ENCODE peak calls at places on chromosomes 16 and 17, in nine cellular contexts. Z is breast epithelium, X is right lobe of liver, W is colonic mucosa, S is BJ, Y is testis, R is left lung, T is transverse colon, V is dorsolateral prefrontal cortex. N is an unnamed sample.
A peak's percentile ranks its signal among the peaks of the same experiment; 100 is the strongest.

GRCh38 chr16:53445534-53445933 is 11.3 kb downstream of the RBL2 start:
- DNase-seq in Z (no peak), X (no peak), W (no peak), S (no peak), Y (no peak), R (no peak), T (no peak), V (no peak), N (no peak)

GRCh38 chr16:70650216-70650615 is 3.9 kb downstream of the IL34 start:
- DNase-seq in Z (no peak), X (no peak), W (no peak), S (no peak), Y (no peak), R (no peak), T (no peak), V (no peak), N (no peak)

GRCh38 chr16:84043486-84044107 is 1.0 kb upstream of the SLC38A8 start:
- DNase-seq in Z (no peak), X (peak; percentile 42), W (no peak), S (no peak), Y (no peak), R (peak; percentile 46), T (no peak), V (no peak), N (no peak)

GRCh38 chr17:40097931-40098845 is 2.2 kb downstream of the NR1D1 start:
- DNase-seq in Z (peak; percentile 79), X (peak; percentile 95), W (peak; percentile 89), S (no peak), Y (peak; percentile 68), R (no peak), T (peak; percentile 90), V (no peak), N (peak; percentile 72)

GRCh38 chr16:1383556-1383955 is 30.9 kb downstream of the UNKL start:
- DNase-seq in Z (no peak), X (no peak), W (no peak), S (no peak), Y (no peak), R (no peak), T (no peak), V (no peak), N (no peak)

GRCh38 chr17:517181-517580 is 164.6 kb upstream of the RPH3AL start:
- DNase-seq in Z (no peak), X (no peak), W (no peak), S (no peak), Y (no peak), R (no peak), T (no peak), V (no peak), N (no peak)

GRCh38 chr17:81424151-81424550 is 28.9 kb downstream of the BAHCC1 start:
- DNase-seq in Z (no peak), X (no peak), W (no peak), S (no peak), Y (no peak), R (no peak), T (no peak), V (no peak), N (no peak)

GRCh38 chr16:81446318-81447275 is 2.0 kb downstream of the CMIP start:
- DNase-seq in Z (peak; percentile 67), X (no peak), W (peak; percentile 63), S (no peak), Y (no peak), R (peak; percentile 87), T (peak; percentile 61), V (no peak), N (no peak)

GRCh38 chr17:43661699-43662431 is at the start of gene MEOX1:
- DNase-seq in Z (no peak), X (no peak), W (no peak), S (peak; percentile 41), Y (no peak), R (no peak), T (no peak), V (no peak), N (no peak)

GRCh38 chr16:3327514-3327913 is 22.2 kb downstream of the ZNF75A start:
- DNase-seq in Z (no peak), X (no peak), W (no peak), S (no peak), Y (no peak), R (no peak), T (no peak), V (no peak), N (no peak)
- TF ChIP-seq CTCF in Z (no peak), X (no peak), W (no peak), S (no peak), Y (no peak), R (no peak), T (no peak), V (no peak), N (no peak)

GRCh38 chr17:48718162-48718780 is 4.0 kb downstream of the PRAC1 start:
- DNase-seq in Z (no peak), X (no peak), W (peak; percentile 71), S (no peak), Y (no peak), R (no peak), T (no peak), V (no peak), N (no peak)

GRCh38 chr17:48720263-48721008 is 1.9 kb downstream of the PRAC1 start:
- DNase-seq in Z (no peak), X (no peak), W (peak; percentile 64), S (no peak), Y (no peak), R (no peak), T (no peak), V (no peak), N (no peak)

GRCh38 chr17:48721009-48721402 is 1.3 kb downstream of the PRAC1 start:
- DNase-seq in Z (no peak), X (no peak), W (peak; percentile 47), S (no peak), Y (no peak), R (no peak), T (no peak), V (no peak), N (no peak)

GRCh38 chr17:48718781-48719641 is 3.3 kb downstream of the PRAC1 start:
- DNase-seq in Z (no peak), X (no peak), W (peak; percentile 46), S (no peak), Y (no peak), R (peak; percentile 67), T (no peak), V (no peak), N (no peak)

GRCh38 chr17:48719642-48720262 is 2.6 kb downstream of the PRAC1 start:
- DNase-seq in Z (no peak), X (no peak), W (peak; percentile 63), S (no peak), Y (no peak), R (no peak), T (no peak), V (no peak), N (no peak)
- H3K27me3 ChIP-seq in Z (no peaks in the 10 kb centered on the region), X (peaks cover 79% of the 10 kb centered on the region), W (peaks cover 34% of the 10 kb centered on the region), S (peaks cover 42% of the 10 kb centered on the region), Y (peaks cover 3% of the 10 kb centered on the region), R (peaks cover 99% of the 10 kb centered on the region), T (peaks cover 100% of the 10 kb centered on the region), V (peaks cover 100% of the 10 kb centered on the region), N (peaks cover 100% of the 10 kb centered on the region)

GRCh38 chr16:30484887-30485286 is 12.3 kb downstream of the ITGAL start:
- DNase-seq in Z (no peak), X (no peak), W (no peak), S (no peak), Y (no peak), R (no peak), T (no peak), V (no peak), N (no peak)

GRCh38 chr16:30485818-30486436 is 13.4 kb downstream of the ITGAL start:
- DNase-seq in Z (no peak), X (no peak), W (no peak), S (no peak), Y (no peak), R (no peak), T (no peak), V (no peak), N (no peak)

GRCh38 chr16:30478766-30479478 is 6.4 kb downstream of the ITGAL start:
- DNase-seq in Z (no peak), X (no peak), W (no peak), S (no peak), Y (no peak), R (no peak), T (no peak), V (no peak), N (no peak)

GRCh38 chr16:30476991-30477390 is 4.4 kb downstream of the ITGAL start:
- DNase-seq in Z (no peak), X (no peak), W (no peak), S (no peak), Y (no peak), R (no peak), T (no peak), V (no peak), N (no peak)

GRCh38 chr16:30482366-30482765 is 9.8 kb downstream of the ITGAL start:
- DNase-seq in Z (no peak), X (no peak), W (no peak), S (no peak), Y (no peak), R (no peak), T (no peak), V (no peak), N (no peak)
- TF ChIP-seq CTCF in Z (no peak), X (no peak), W (no peak), S (peak; percentile 21), Y (no peak), R (no peak), T (peak; percentile 18), V (no peak), N (no peak)

GRCh38 chr17:77890771-77891170 is 67.7 kb upstream of the TNRC6C start:
- DNase-seq in Z (no peak), X (no peak), W (no peak), S (no peak), Y (no peak), R (peak; percentile 33), T (no peak), V (no peak), N (no peak)
- H3K27me3 ChIP-seq in Z (no peaks in the 10 kb centered on the region), X (no peaks in the 10 kb centered on the region), W (peaks cover 17% of the 10 kb centered on the region), S (peaks cover 11% of the 10 kb centered on the region), Y (no peaks in the 10 kb centered on the region), R (no peaks in the 10 kb centered on the region), T (peaks cover 44% of the 10 kb centered on the region), V (no peaks in the 10 kb centered on the region), N (peaks cover 3% of the 10 kb centered on the region)

GRCh38 chr16:71817690-71818089 is 9.1 kb upstream of the AP1G1 start:
- DNase-seq in Z (no peak), X (no peak), W (no peak), S (no peak), Y (no peak), R (no peak), T (no peak), V (no peak), N (no peak)
- TF ChIP-seq CTCF in Z (no peak), X (no peak), W (no peak), S (no peak), Y (no peak), R (no peak), T (no peak), V (no peak), N (no peak)

N was measured in left ventricle myocardium inferior.